ENCODE peak calls at places on chromosomes 5 and 9, in five cellular contexts. P, Y, N, W and O are unnamed samples.

GRCh38 chr5:35443803-35444595 is 173.7 kb upstream of the SPEF2 start:
- DNase-seq in P (no peak), Y (no peak), N (peak), W (no peak), O (no peak)

GRCh38 chr9:127014210-127014609 is 99.6 kb downstream of the RALGPS1 start:
- DNase-seq in P (no peak), Y (peak), N (no peak), W (no peak), O (no peak)

GRCh38 chr9:18018661-18019060 is 439.8 kb downstream of the SH3GL2 start:
- DNase-seq in P (no peak), Y (no peak), N (no peak), W (no peak), O (no peak)

GRCh38 chr5:137402436-137403187 is 96.5 kb downstream of the SPOCK1 start:
- DNase-seq in P (no peak), Y (no peak), N (no peak), W (no peak), O (no peak)

GRCh38 chr5:75640395-75640794 is 29.1 kb downstream of the ANKDD1B start:
- DNase-seq in P (no peak), Y (peak), N (no peak), W (no peak), O (no peak)

GRCh38 chr9:83596899-83597504 is 25.9 kb upstream of the IDNK start:
- DNase-seq in P (peak), Y (peak), N (peak), W (peak), O (no peak)

GRCh38 chr5:96844476-96844990 is 31.8 kb upstream of the ERAP2 start:
- DNase-seq in P (no peak), Y (no peak), N (no peak), W (no peak), O (no peak)

GRCh38 chr5:117889592-117889991 is 1098.8 kb downstream of the DTWD2 start:
- DNase-seq in P (no peak), Y (peak), N (no peak), W (no peak), O (no peak)

GRCh38 chr9:79975471-79976316 is 403.9 kb downstream of the TLE4 start:
- DNase-seq in P (no peak), Y (no peak), N (no peak), W (no peak), O (no peak)

GRCh38 chr9:77926314-77926959 is 105.2 kb downstream of the GNAQ start:
- DNase-seq in P (no peak), Y (peak), N (no peak), W (no peak), O (no peak)

GRCh38 chr5:86482008-86482407 is 135.7 kb upstream of the COX7C start:
- DNase-seq in P (no peak), Y (no peak), N (no peak), W (no peak), O (no peak)

GRCh38 chr5:25701936-25702335 is 1057.2 kb upstream of the CDH10 start:
- DNase-seq in P (no peak), Y (no peak), N (no peak), W (no peak), O (no peak)

GRCh38 chr5:57033103-57033502 is 81.2 kb upstream of the MIER3 start:
- DNase-seq in P (no peak), Y (no peak), N (no peak), W (no peak), O (no peak)

GRCh38 chr5:132677191-132677590 is 3.4 kb downstream of the IL4 start:
- DNase-seq in P (peak), Y (peak), N (no peak), W (no peak), O (peak)

GRCh38 chr5:98934581-98934980 is 5.8 kb upstream of the CHD1 start:
- DNase-seq in P (no peak), Y (peak), N (no peak), W (no peak), O (no peak)

GRCh38 chr5:148229840-148230239 is 8.5 kb upstream of the MARCOL start:
- DNase-seq in P (no peak), Y (no peak), N (no peak), W (no peak), O (no peak)

GRCh38 chr9:92759990-92760893 is 4.4 kb downstream of the BICD2 start:
- DNase-seq in P (no peak), Y (no peak), N (no peak), W (no peak), O (no peak)

GRCh38 chr5:114377050-114377844 is 15.4 kb downstream of the KCNN2 start:
- DNase-seq in P (no peak), Y (no peak), N (no peak), W (no peak), O (no peak)

GRCh38 chr5:126544087-126544740 is 50.8 kb downstream of the ALDH7A1 start:
- DNase-seq in P (peak), Y (peak), N (peak), W (peak), O (peak)

GRCh38 chr5:104170906-104171305 is 608.3 kb upstream of the NUDT12 start:
- DNase-seq in P (no peak), Y (peak), N (no peak), W (no peak), O (no peak)

GRCh38 chr9:76868897-76869296 is 37.0 kb downstream of the PRUNE2 start:
- DNase-seq in P (no peak), Y (no peak), N (no peak), W (no peak), O (no peak)

GRCh38 chr5:1001406-1002270 is 7.0 kb upstream of the NKD2 start:
- DNase-seq in P (peak), Y (no peak), N (peak), W (no peak), O (no peak)

GRCh38 chr9:83315649-83316048 is 222.6 kb downstream of the FRMD3 start:
- DNase-seq in P (no peak), Y (no peak), N (no peak), W (no peak), O (no peak)

GRCh38 chr5:176682016-176682531 is 34.8 kb downstream of the TSPAN17 start:
- DNase-seq in P (no peak), Y (no peak), N (no peak), W (no peak), O (no peak)

GRCh38 chr5:150068961-150069618 is 17.3 kb downstream of the CSF1R start:
- DNase-seq in P (no peak), Y (no peak), N (no peak), W (no peak), O (no peak)

GRCh38 chr5:27038476-27038875 is at the start of gene CDH9:
- DNase-seq in P (peak), Y (peak), N (no peak), W (no peak), O (no peak)

GRCh38 chr9:136169495-136169894 is 35.4 kb downstream of the LHX3 start:
- DNase-seq in P (no peak), Y (no peak), N (no peak), W (no peak), O (no peak)

GRCh38 chr9:136171801-136172411 is 33.0 kb downstream of the LHX3 start:
- DNase-seq in P (no peak), Y (no peak), N (no peak), W (no peak), O (no peak)

GRCh38 chr9:136171009-136171800 is 33.7 kb downstream of the LHX3 start:
- DNase-seq in P (no peak), Y (no peak), N (peak), W (no peak), O (no peak)

GRCh38 chr9:136172412-136173079 is 32.4 kb downstream of the LHX3 start:
- DNase-seq in P (no peak), Y (no peak), N (no peak), W (no peak), O (no peak)

DNA sequence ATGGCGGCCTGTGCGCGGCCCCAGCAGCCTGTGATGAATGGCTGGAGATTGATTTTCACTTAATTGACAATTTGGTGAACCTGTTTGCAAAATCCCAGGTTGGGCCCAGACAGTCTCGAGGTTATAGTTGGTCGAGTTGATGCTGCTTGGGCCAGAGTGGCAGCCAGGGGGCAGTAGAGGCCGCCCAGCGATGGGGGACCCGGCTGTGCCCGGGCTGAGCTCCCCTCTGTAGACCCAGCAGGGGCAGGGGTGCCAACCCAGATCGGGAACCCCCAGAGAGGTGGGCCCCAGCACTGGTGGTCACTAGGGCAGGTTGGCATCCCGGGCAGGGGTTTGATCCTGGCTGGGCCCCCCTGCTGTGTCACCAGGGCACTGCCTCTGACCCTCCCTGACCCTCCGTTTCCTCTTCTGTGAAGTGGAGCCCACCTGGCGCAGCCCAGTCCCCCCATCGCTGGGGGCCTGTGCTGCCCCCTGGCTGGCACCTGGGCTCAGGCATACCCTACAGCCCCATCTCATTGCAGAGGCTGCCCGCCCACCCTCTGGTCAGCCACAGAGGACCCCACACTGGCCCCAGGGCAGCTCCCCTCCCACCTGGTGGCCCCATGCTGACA is 34.5 kb downstream of the LHX3 start:
- DNase-seq in P (peak), Y (peak), N (peak), W (peak), O (no peak)
- TF ChIP-seq CTCF in P (peak), Y (peak), N (peak), W (peak), O (peak)

DNA sequence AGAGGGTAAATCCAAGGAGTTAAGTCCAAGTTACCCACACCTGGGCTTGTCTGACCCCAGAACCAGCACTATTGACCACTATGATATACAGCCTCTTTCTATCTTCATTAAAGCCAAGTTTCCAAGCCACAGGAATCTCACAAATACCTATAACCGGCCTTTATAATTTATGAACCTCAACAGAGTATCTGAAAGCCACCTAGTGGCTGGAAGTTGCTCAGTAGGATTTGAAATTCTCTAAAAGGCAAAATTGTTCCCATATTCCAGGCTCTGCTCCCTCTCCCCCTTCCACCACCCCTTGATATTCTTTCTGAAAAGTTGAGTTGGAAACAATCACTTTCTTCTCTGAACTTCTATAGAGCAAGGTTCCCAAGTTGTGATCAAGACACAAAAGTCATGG is 106.4 kb upstream of the GPR151 start:
- DNase-seq in P (no peak), Y (no peak), N (no peak), W (no peak), O (no peak)
- TF ChIP-seq CTCF in P (peak), Y (peak), N (peak), W (no peak), O (peak)

GRCh38 chr9:99821187-99822095 is at the start of gene NR4A3:
- DNase-seq in P (peak), Y (peak), N (peak), W (peak), O (peak)
- TF ChIP-seq CTCF in P (no peak), Y (peak), N (peak), W (no peak), O (no peak)

GRCh38 chr5:60698316-60698715 is 1.6 kb downstream of the DEPDC1B start:
- DNase-seq in P (no peak), Y (no peak), N (no peak), W (no peak), O (no peak)

GRCh38 chr5:60701317-60701988 is 1.5 kb upstream of the DEPDC1B start:
- DNase-seq in P (no peak), Y (no peak), N (no peak), W (no peak), O (no peak)

GRCh38 chr5:60703944-60704343 is 4.0 kb upstream of the DEPDC1B start:
- DNase-seq in P (no peak), Y (no peak), N (no peak), W (no peak), O (no peak)

GRCh38 chr5:60700347-60700815 is 415 bp upstream of the DEPDC1B start:
- DNase-seq in P (no peak), Y (no peak), N (peak), W (no peak), O (no peak)

GRCh38 chr5:60699549-60700346 is at the start of gene DEPDC1B:
- DNase-seq in P (peak), Y (peak), N (peak), W (peak), O (peak)
- TF ChIP-seq CTCF in P (no peak), Y (peak), N (peak), W (no peak), O (peak)

GRCh38 chr5:3734621-3735020 is 139.0 kb downstream of the IRX1 start:
- DNase-seq in P (no peak), Y (no peak), N (no peak), W (no peak), O (no peak)
- TF ChIP-seq CTCF in P (no peak), Y (no peak), N (no peak), W (no peak), O (no peak)

GRCh38 chr9:135962696-135963307 is 1.6 kb upstream of the UBAC1 start:
- DNase-seq in P (no peak), Y (no peak), N (no peak), W (no peak), O (no peak)
- TF ChIP-seq CTCF in P (no peak), Y (no peak), N (no peak), W (no peak), O (no peak)

GRCh38 chr5:178120661-178121357 is 7.5 kb downstream of the N4BP3 start:
- DNase-seq in P (no peak), Y (peak), N (peak), W (peak), O (no peak)
- TF ChIP-seq CTCF in P (peak), Y (peak), N (peak), W (peak), O (peak)

GRCh38 chr9:3331801-3332200 is 194.0 kb downstream of the RFX3 start:
- DNase-seq in P (no peak), Y (no peak), N (no peak), W (peak), O (no peak)
- TF ChIP-seq CTCF in P (no peak), Y (peak), N (no peak), W (peak), O (peak)

GRCh38 chr5:6286404-6286803 is 91.9 kb downstream of the MED10 start:
- DNase-seq in P (no peak), Y (no peak), N (no peak), W (no peak), O (no peak)

GRCh38 chr5:6287136-6287535 is 91.2 kb downstream of the MED10 start:
- DNase-seq in P (no peak), Y (no peak), N (no peak), W (no peak), O (no peak)

GRCh38 chr5:6296524-6296923 is 81.8 kb downstream of the MED10 start:
- DNase-seq in P (no peak), Y (no peak), N (no peak), W (no peak), O (no peak)

GRCh38 chr5:6291961-6292360 is 86.4 kb downstream of the MED10 start:
- DNase-seq in P (peak), Y (no peak), N (peak), W (peak), O (peak)
- TF ChIP-seq CTCF in P (no peak), Y (no peak), N (peak), W (no peak), O (peak)

GRCh38 chr9:130770679-130771442 is 64.2 kb upstream of the ABL1 start:
- DNase-seq in P (no peak), Y (peak), N (peak), W (peak), O (peak)
- TF ChIP-seq CTCF in P (peak), Y (peak), N (peak), W (peak), O (peak)